ENCODE peak calls at places on chromosomes 11 and 22, in four cellular contexts. X, Q, H and V are unnamed samples.

GRCh38 chr22:30921108-30921507 is 47.5 kb downstream of the MORC2 start:
- DNase-seq in H (no peak), X (no peak), Q (no peak), V (no peak)

GRCh38 chr11:65116370-65117205 is 913 bp downstream of the ZNHIT2 start:
- DNase-seq in X (peak; percentile 64), H (peak; percentile 56), Q (peak; percentile 65), V (no peak)

GRCh38 chr11:78244546-78245315 is 56.0 kb downstream of the USP35 start:
- DNase-seq in H (no peak), Q (no peak), X (peak; percentile 56), V (no peak)

GRCh38 chr11:75320046-75320618 is 31.3 kb downstream of the ARRB1 start:
- DNase-seq in Q (peak; percentile 32), X (no peak), H (no peak), V (no peak)

GRCh38 chr11:70054020-70054419 is 24.1 kb upstream of the ANO1 start:
- DNase-seq in X (no peak), Q (no peak), H (no peak), V (no peak)

GRCh38 chr22:44279059-44279340 is 33.8 kb downstream of the SHISAL1 start:
- DNase-seq in X (no peak), Q (no peak), H (no peak), V (no peak)

GRCh38 chr11:118608268-118609214 is 1.1 kb downstream of the PHLDB1 start:
- DNase-seq in H (peak; percentile 48), X (peak; percentile 94), Q (peak; percentile 77), V (no peak)

GRCh38 chr11:10771457-10771856 is 20.4 kb downstream of the CTR9 start:
- DNase-seq in Q (no peak), H (no peak), X (no peak), V (no peak)

GRCh38 chr11:43904737-43905515 is 24.3 kb downstream of the ALKBH3 start:
- DNase-seq in H (no peak), Q (no peak), X (peak; percentile 53), V (no peak)

GRCh38 chr22:24427500-24428164 is at the start of gene ADORA2A:
- DNase-seq in X (no peak), Q (peak; percentile 76), H (peak; percentile 79), V (peak; percentile 66)

GRCh38 chr11:63282579-63282978 is 39.2 kb upstream of the SLC22A25 start:
- DNase-seq in X (no peak), Q (no peak), H (no peak), V (no peak)

GRCh38 chr22:24466831-24467249 is 28.3 kb upstream of the UPB1 start:
- DNase-seq in H (no peak), Q (no peak), X (peak; percentile 81), V (no peak)

GRCh38 chr11:74090701-74091100 is 80.1 kb downstream of the C2CD3 start:
- DNase-seq in X (peak; percentile 29), Q (no peak), H (no peak), V (no peak)

GRCh38 chr11:128365044-128365443 is 222.3 kb downstream of the ETS1 start:
- DNase-seq in Q (no peak), H (no peak), X (peak; percentile 74), V (no peak)

GRCh38 chr11:11478021-11478420 is 125.0 kb upstream of the CSNK2A3 start:
- DNase-seq in X (no peak), Q (no peak), H (no peak), V (no peak)

GRCh38 chr11:34890089-34890488 is 26.1 kb downstream of the APIP start:
- DNase-seq in X (no peak), Q (no peak), H (no peak), V (no peak)

GRCh38 chr11:15176646-15177163 is 62.0 kb downstream of the INSC start:
- DNase-seq in H (no peak), X (no peak), Q (no peak), V (no peak)

GRCh38 chr11:110472858-110473257 is 43.1 kb downstream of the FDX1 start:
- DNase-seq in Q (no peak), H (no peak), X (peak; percentile 29), V (no peak)

GRCh38 chr11:65575568-65576231 is at the start of gene EHBP1L1:
- DNase-seq in H (peak; percentile 80), Q (peak; percentile 86), X (peak; percentile 71), V (peak; percentile 75)

GRCh38 chr22:45469573-45470383 is 32.9 kb upstream of the FBLN1 start:
- DNase-seq in H (no peak), Q (peak; percentile 7), X (no peak), V (no peak)

GRCh38 chr11:17208257-17208999 is 642 bp upstream of the PIK3C2A start:
- DNase-seq in Q (no peak), H (peak; percentile 41), X (peak; percentile 78), V (peak; percentile 33)

GRCh38 chr11:96015911-96016565 is 92.1 kb upstream of the MTMR2 start:
- DNase-seq in X (no peak), H (no peak), Q (no peak), V (no peak)

GRCh38 chr22:46537946-46538815 is 761 bp upstream of the CELSR1 start:
- DNase-seq in H (no peak), Q (no peak), X (no peak), V (no peak)

GRCh38 chr22:42670921-42671709 is 21.9 kb upstream of the CYB5R3 start:
- DNase-seq in X (no peak), Q (no peak), H (no peak), V (no peak)

GRCh38 chr11:56093008-56093407 is at the start of gene OR8I2:
- DNase-seq in Q (no peak), X (no peak), H (no peak), V (no peak)

GRCh38 chr11:105177658-105178057 is 38.1 kb upstream of the CARD18 start:
- DNase-seq in Q (no peak), H (no peak), X (peak; percentile 86), V (no peak)

GRCh38 chr11:72720047-72720446 is 32.2 kb downstream of the ARAP1 start:
- DNase-seq in H (no peak), X (no peak), Q (peak; percentile 74), V (no peak)

GRCh38 chr11:75194147-75194546 is 43.2 kb downstream of the SLCO2B1 start:
- DNase-seq in X (no peak), Q (no peak), H (no peak), V (no peak)

GRCh38 chr11:79488286-79488685 is 47.5 kb upstream of the TENM4 start:
- DNase-seq in X (no peak), H (no peak), Q (no peak), V (no peak)

GRCh38 chr22:50416996-50417395 is 57.8 kb downstream of the SBF1 start:
- DNase-seq in X (no peak), H (no peak), Q (no peak), V (no peak)

GRCh38 chr11:115527534-115528125 is 23.4 kb upstream of the CADM1 start:
- DNase-seq in X (no peak), H (no peak), Q (no peak), V (no peak)

GRCh38 chr11:98772799-98773198 is 247.9 kb upstream of the CNTN5 start:
- DNase-seq in X (no peak), Q (no peak), H (no peak), V (no peak)